ENCODE peak calls at places on chromosomes 7 and 10, in five cellular contexts. One of them, this sample, is unnamed.

GRCh38 chr7:6246257-6246917 is 26.0 kb downstream of the CYTH3 start:
- DNase-seq in H1: no peak
- DNase-seq in K562: no peak
- DNase-seq in HepG2: no peak
- DNase-seq in GM12878: no peak
- DNase-seq in this sample: no peak

GRCh38 chr10:88245974-88246511 is 337.1 kb downstream of the RNLS start:
- DNase-seq in H1: no peak
- DNase-seq in K562: no peak
- DNase-seq in HepG2: no peak
- DNase-seq in GM12878: no peak
- DNase-seq in this sample: no peak

GRCh38 chr7:137073571-137074325 is 205.3 kb downstream of the CHRM2 start:
- DNase-seq in H1: no peak
- DNase-seq in HepG2: no peak
- DNase-seq in K562: no peak
- DNase-seq in GM12878: no peak
- DNase-seq in this sample: no peak

GRCh38 chr7:3064077-3064476 is 20.4 kb upstream of the CARD11 start:
- DNase-seq in H1: no peak
- DNase-seq in GM12878: no peak
- DNase-seq in K562: no peak
- DNase-seq in HepG2: no peak
- DNase-seq in this sample: no peak

GRCh38 chr7:55515569-55516279 is 56.6 kb downstream of the VOPP1 start:
- DNase-seq in H1: no peak
- DNase-seq in GM12878: no peak
- DNase-seq in K562: no peak
- DNase-seq in HepG2: no peak
- DNase-seq in this sample: no peak

GRCh38 chr7:20296444-20296843 is 34.3 kb upstream of the ITGB8 start:
- DNase-seq in GM12878: no peak
- DNase-seq in H1: no peak
- DNase-seq in K562: no peak
- DNase-seq in HepG2: peak
- DNase-seq in this sample: no peak

GRCh38 chr10:24533981-24534380 is 189.7 kb downstream of the ARHGAP21 start:
- DNase-seq in GM12878: no peak
- DNase-seq in H1: no peak
- DNase-seq in HepG2: no peak
- DNase-seq in K562: no peak
- DNase-seq in this sample: no peak

GRCh38 chr7:43700059-43700501 is 29.2 kb downstream of the COA1 start:
- DNase-seq in HepG2: peak
- DNase-seq in GM12878: no peak
- DNase-seq in K562: peak
- DNase-seq in H1: no peak
- DNase-seq in this sample: peak

GRCh38 chr7:4631664-4632171 is 50.4 kb upstream of the FOXK1 start:
- DNase-seq in GM12878: no peak
- DNase-seq in HepG2: peak
- DNase-seq in K562: peak
- DNase-seq in H1: peak
- DNase-seq in this sample: peak

GRCh38 chr10:128579280-128579679 is 453.1 kb upstream of the MKI67 start:
- DNase-seq in GM12878: no peak
- DNase-seq in H1: no peak
- DNase-seq in K562: peak
- DNase-seq in HepG2: no peak
- DNase-seq in this sample: no peak

GRCh38 chr10:82943142-82943541 is 1068.1 kb downstream of the NRG3 start:
- DNase-seq in K562: no peak
- DNase-seq in GM12878: no peak
- DNase-seq in H1: no peak
- DNase-seq in HepG2: no peak
- DNase-seq in this sample: no peak

GRCh38 chr10:71701733-71702132 is 17.8 kb downstream of the C10orf105 start:
- DNase-seq in K562: no peak
- DNase-seq in GM12878: no peak
- DNase-seq in HepG2: no peak
- DNase-seq in H1: no peak
- DNase-seq in this sample: no peak

GRCh38 chr7:94882891-94883290 is 24.5 kb upstream of the PPP1R9A start:
- DNase-seq in H1: no peak
- DNase-seq in HepG2: no peak
- DNase-seq in GM12878: no peak
- DNase-seq in K562: no peak
- DNase-seq in this sample: no peak

GRCh38 chr7:78296689-78297371 is 498.3 kb downstream of the PHTF2 start:
- DNase-seq in GM12878: no peak
- DNase-seq in H1: no peak
- DNase-seq in K562: no peak
- DNase-seq in HepG2: no peak
- DNase-seq in this sample: no peak

GRCh38 chr7:56287429-56288138 is 171.4 kb upstream of the NUPR2 start:
- DNase-seq in H1: no peak
- DNase-seq in K562: no peak
- DNase-seq in HepG2: no peak
- DNase-seq in GM12878: no peak
- DNase-seq in this sample: peak

GRCh38 chr7:11343818-11344413 is 370.2 kb downstream of the PHF14 start:
- DNase-seq in GM12878: no peak
- DNase-seq in H1: no peak
- DNase-seq in HepG2: peak
- DNase-seq in K562: peak
- DNase-seq in this sample: peak

GRCh38 chr7:116165717-116166116 is 44.6 kb upstream of the TES start:
- DNase-seq in HepG2: no peak
- DNase-seq in H1: no peak
- DNase-seq in GM12878: no peak
- DNase-seq in K562: no peak
- DNase-seq in this sample: no peak

GRCh38 chr7:127667017-127667670 is 15.2 kb downstream of the SND1 start:
- DNase-seq in GM12878: no peak
- DNase-seq in H1: no peak
- DNase-seq in K562: no peak
- DNase-seq in HepG2: no peak
- DNase-seq in this sample: no peak

GRCh38 chr10:80553436-80553835 is 15.7 kb downstream of the SH2D4B start:
- DNase-seq in HepG2: no peak
- DNase-seq in H1: no peak
- DNase-seq in K562: no peak
- DNase-seq in GM12878: no peak
- DNase-seq in this sample: no peak

GRCh38 chr10:80554050-80554449 is 16.3 kb downstream of the SH2D4B start:
- DNase-seq in GM12878: no peak
- DNase-seq in H1: no peak
- DNase-seq in K562: no peak
- DNase-seq in HepG2: no peak
- DNase-seq in this sample: no peak

GRCh38 chr10:80555415-80555814 is 17.7 kb downstream of the SH2D4B start:
- DNase-seq in H1: no peak
- DNase-seq in HepG2: no peak
- DNase-seq in GM12878: no peak
- DNase-seq in K562: no peak
- DNase-seq in this sample: no peak

GRCh38 chr10:80552151-80552646 is 14.5 kb downstream of the SH2D4B start:
- DNase-seq in H1: no peak
- DNase-seq in GM12878: no peak
- DNase-seq in K562: no peak
- DNase-seq in HepG2: peak
- DNase-seq in this sample: no peak
- H2AFZ ChIP-seq in H1: peak
- H2AFZ ChIP-seq in GM12878: no peak
- H2AFZ ChIP-seq in K562: no peak
- H2AFZ ChIP-seq in HepG2: no peak
- H2AFZ ChIP-seq in this sample: no peak

DNA sequence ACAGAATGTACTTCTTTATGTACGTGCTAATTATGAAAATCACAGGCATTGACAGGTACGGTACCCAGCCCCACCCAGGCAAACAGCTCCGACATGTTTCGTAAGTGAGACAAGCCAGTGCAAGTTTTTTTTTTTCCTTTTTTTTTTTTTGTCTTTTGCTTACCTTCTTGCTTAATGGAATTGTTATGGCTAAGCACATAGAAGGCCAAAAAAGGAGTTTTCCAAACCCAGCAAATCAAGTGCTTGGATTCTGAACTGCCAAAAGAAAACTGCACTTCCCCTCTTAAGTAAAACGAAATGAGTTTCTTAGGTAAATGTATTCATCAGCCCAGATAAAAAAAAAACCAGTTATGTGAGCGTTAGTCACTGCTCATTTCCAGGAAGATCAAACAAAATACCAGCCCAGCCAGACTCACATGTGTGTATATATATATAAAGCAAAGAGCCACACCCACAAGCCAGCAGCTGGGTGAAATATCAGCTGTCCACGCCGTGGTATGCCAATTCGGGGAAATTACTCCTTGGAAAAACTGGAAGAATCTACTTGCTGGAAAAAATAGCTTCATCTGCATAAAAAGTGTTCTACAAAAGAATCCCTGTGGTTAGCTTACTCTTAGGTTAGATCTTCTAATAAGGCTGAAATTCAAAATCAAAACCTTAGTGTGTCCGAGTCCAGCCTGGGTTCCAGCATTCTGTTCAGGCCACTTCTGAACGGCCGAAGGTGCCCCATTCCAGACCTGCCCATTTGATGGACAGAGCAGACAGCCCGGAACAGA is 8.0 kb downstream of the KLF6 start:
- DNase-seq in H1: no peak
- DNase-seq in K562: peak
- DNase-seq in HepG2: peak
- DNase-seq in GM12878: no peak
- DNase-seq in this sample: no peak
- TF ChIP-seq EP300 in H1: no peak
- TF ChIP-seq EP300 in K562: peak
- TF ChIP-seq EP300 in HepG2: peak
- TF ChIP-seq EP300 in GM12878: no peak
- TF ChIP-seq EP300 in this sample: no peak

DNA sequence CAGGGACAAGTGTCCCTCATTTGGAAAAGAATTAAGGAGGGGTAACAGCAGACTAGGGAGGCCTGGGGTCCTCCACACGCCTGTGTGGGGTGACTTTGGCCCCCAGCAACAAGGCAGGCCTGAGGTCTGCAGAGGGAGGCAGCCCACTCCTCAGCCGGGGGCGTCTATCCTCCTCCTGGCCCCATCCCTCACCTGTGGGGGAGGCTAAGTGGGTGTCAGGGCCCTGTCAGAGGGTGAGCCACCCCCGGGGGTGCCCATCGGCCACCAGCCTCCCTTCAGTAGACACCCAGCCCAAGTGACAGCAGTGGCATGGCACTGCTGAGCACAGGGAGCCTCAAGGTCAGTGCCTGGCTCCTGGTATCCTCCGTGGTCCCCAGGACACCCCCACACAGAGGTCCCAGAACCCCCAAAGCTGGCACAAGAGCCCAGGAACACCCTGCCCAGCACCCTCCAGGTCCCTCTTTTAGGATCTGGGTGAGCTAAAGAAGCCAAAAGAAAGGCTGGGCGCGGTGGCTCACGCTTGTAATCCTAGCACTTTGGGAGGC is 693 bp upstream of the FXYD4 start:
- DNase-seq in GM12878: no peak
- DNase-seq in K562: no peak
- DNase-seq in HepG2: no peak
- DNase-seq in H1: no peak
- DNase-seq in this sample: no peak
- H2AFZ ChIP-seq in GM12878: no peak
- H2AFZ ChIP-seq in K562: no peak
- H2AFZ ChIP-seq in HepG2: no peak
- H2AFZ ChIP-seq in H1: no peak
- H2AFZ ChIP-seq in this sample: no peak

GRCh38 chr7:104950754-104951153 is 63.3 kb upstream of the KMT2E start:
- DNase-seq in K562: no peak
- DNase-seq in H1: no peak
- DNase-seq in HepG2: no peak
- DNase-seq in GM12878: no peak
- DNase-seq in this sample: no peak
- TF ChIP-seq EP300 in K562: no peak
- TF ChIP-seq EP300 in H1: no peak
- TF ChIP-seq EP300 in HepG2: no peak
- TF ChIP-seq EP300 in GM12878: no peak
- TF ChIP-seq EP300 in this sample: no peak

GRCh38 chr7:50303894-50304157 is 690 bp upstream of the IKZF1 start:
- DNase-seq in HepG2: no peak
- DNase-seq in K562: peak
- DNase-seq in H1: no peak
- DNase-seq in GM12878: no peak
- DNase-seq in this sample: peak

GRCh38 chr7:50303082-50303893 is 1.2 kb upstream of the IKZF1 start:
- DNase-seq in GM12878: no peak
- DNase-seq in H1: no peak
- DNase-seq in K562: no peak
- DNase-seq in HepG2: no peak
- DNase-seq in this sample: peak

GRCh38 chr7:50305697-50306300 is 1.3 kb downstream of the IKZF1 start:
- DNase-seq in HepG2: no peak
- DNase-seq in K562: no peak
- DNase-seq in GM12878: no peak
- DNase-seq in H1: no peak
- DNase-seq in this sample: no peak

GRCh38 chr7:50304911-50305621 is 550 bp downstream of the IKZF1 start:
- DNase-seq in GM12878: no peak
- DNase-seq in H1: no peak
- DNase-seq in K562: peak
- DNase-seq in HepG2: no peak
- DNase-seq in this sample: peak

GRCh38 chr7:50304158-50304910 is at the start of gene IKZF1:
- DNase-seq in HepG2: no peak
- DNase-seq in H1: no peak
- DNase-seq in K562: peak
- DNase-seq in GM12878: no peak
- DNase-seq in this sample: peak
- H2AFZ ChIP-seq in HepG2: no peak
- H2AFZ ChIP-seq in H1: peak
- H2AFZ ChIP-seq in K562: peak
- H2AFZ ChIP-seq in GM12878: peak
- H2AFZ ChIP-seq in this sample: no peak

This sample was measured in SK-N-SH.